ENCODE peak calls at places on chromosomes 12 and 14, in four cellular contexts. O is SK-N-SH, N is HepG2, G is K562. J is an unnamed sample. For H3K36me3, the result is how much of the 10 kb centered on the place peaks cover.

GRCh38 chr14:100688598-100689499 is 37.8 kb upstream of the DLK1 start:
- DNase-seq in O (no peak), N (no peak), G (no peak), J (peak)

GRCh38 chr14:33962016-33962415 is 11.1 kb upstream of the EGLN3 start:
- DNase-seq in O (no peak), N (no peak), G (no peak), J (no peak)

GRCh38 chr12:70686299-70686698 is 49.1 kb upstream of the PTPRB start:
- DNase-seq in O (no peak), N (no peak), G (no peak), J (no peak)

GRCh38 chr12:132827763-132828703 is 636 bp downstream of the GOLGA3 start:
- DNase-seq in O (no peak), N (peak), G (peak), J (no peak)

GRCh38 chr12:31323466-31324115 is 2.4 kb downstream of the SINHCAF start:
- DNase-seq in O (no peak), N (no peak), G (peak), J (no peak)

GRCh38 chr14:95282354-95282985 is 37.2 kb downstream of the CLMN start:
- DNase-seq in O (no peak), N (no peak), G (no peak), J (no peak)

GRCh38 chr14:72888636-72889201 is 5.2 kb downstream of the DPF3 start:
- DNase-seq in O (no peak), N (no peak), G (no peak), J (no peak)

GRCh38 chr14:80223696-80224465 is 12.6 kb upstream of the DIO2 start:
- DNase-seq in O (no peak), N (no peak), G (no peak), J (no peak)

GRCh38 chr14:59020382-59020781 is 168.1 kb upstream of the DAAM1 start:
- DNase-seq in O (peak), N (no peak), G (peak), J (peak)

GRCh38 chr12:122345042-122345441 is 77.4 kb downstream of the CLIP1 start:
- DNase-seq in O (no peak), N (no peak), G (no peak), J (no peak)

GRCh38 chr12:82047480-82047879 is 288.3 kb upstream of the PPFIA2 start:
- DNase-seq in O (no peak), N (no peak), G (no peak), J (no peak)

GRCh38 chr14:61145903-61146411 is 135.2 kb downstream of the TMEM30B start:
- DNase-seq in O (peak), N (no peak), G (no peak), J (no peak)

GRCh38 chr14:75070383-75070782 is 942 bp downstream of the ZC2HC1C start:
- DNase-seq in O (no peak), N (no peak), G (peak), J (no peak)

GRCh38 chr12:124410354-124411175 is 115.7 kb downstream of the RFLNA start:
- DNase-seq in O (peak), N (no peak), G (no peak), J (no peak)

GRCh38 chr12:98421336-98421735 is 94.1 kb upstream of the TMPO start:
- DNase-seq in O (peak), N (no peak), G (no peak), J (no peak)

GRCh38 chr14:26896447-26896846 is 298.6 kb upstream of the NOVA1 start:
- DNase-seq in O (no peak), N (no peak), G (no peak), J (no peak)

GRCh38 chr14:29712586-29712985 is 215.1 kb downstream of the PRKD1 start:
- DNase-seq in O (no peak), N (no peak), G (no peak), J (no peak)

GRCh38 chr14:34113991-34114390 is 163.1 kb upstream of the EGLN3 start:
- DNase-seq in O (no peak), N (no peak), G (no peak), J (no peak)

GRCh38 chr14:70882771-70883492 is 24.3 kb upstream of the PCNX1 start:
- DNase-seq in O (no peak), N (no peak), G (peak), J (no peak)

GRCh38 chr12:62279058-62279457 is 18.9 kb downstream of the USP15 start:
- DNase-seq in O (no peak), N (no peak), G (no peak), J (no peak)

GRCh38 chr14:77593501-77593911 is 22.9 kb downstream of the SPTLC2 start:
- DNase-seq in O (no peak), N (no peak), G (no peak), J (no peak)

GRCh38 chr12:52232233-52232915 is 669 bp upstream of the KRT7 start:
- DNase-seq in O (peak), N (no peak), G (no peak), J (no peak)

GRCh38 chr14:79074501-79074900 is 904.3 kb downstream of the NRXN3 start:
- DNase-seq in O (no peak), N (no peak), G (no peak), J (no peak)

GRCh38 chr12:6370994-6371754 is 4.2 kb downstream of the SCNN1A start:
- DNase-seq in O (no peak), N (peak), G (peak), J (peak)

GRCh38 chr12:118841588-118841987 is 139.8 kb upstream of the SRRM4 start:
- DNase-seq in O (no peak), N (no peak), G (no peak), J (no peak)

GRCh38 chr14:32202941-32203882 is at the start of gene RNU6-8:
- DNase-seq in O (peak), N (peak), G (peak), J (peak)

GRCh38 chr12:116599285-116600122 is 40.3 kb downstream of the MAP1LC3B2 start:
- DNase-seq in O (peak), N (peak), G (peak), J (peak)

GRCh38 chr14:100857923-100858837 is 32.3 kb downstream of the MEG3 start:
- DNase-seq in O (peak), N (no peak), G (no peak), J (no peak)

GRCh38 chr12:54009171-54010052 is 627 bp downstream of the HOXC8 start:
- DNase-seq in O (peak), N (no peak), G (no peak), J (no peak)

GRCh38 chr12:19045421-19045820 is 84.1 kb upstream of the PLEKHA5 start:
- DNase-seq in O (no peak), N (no peak), G (no peak), J (no peak)

GRCh38 chr14:58832010-58832409 is 194.2 kb downstream of the DACT1 start:
- DNase-seq in O (peak), N (no peak), G (no peak), J (no peak)

GRCh38 chr12:89179245-89179644 is 173.1 kb downstream of the DUSP6 start:
- DNase-seq in O (no peak), N (no peak), G (no peak), J (no peak)

GRCh38 chr14:70422538-70422937 is 5.6 kb upstream of the SYNJ2BP start:
- DNase-seq in O (no peak), N (no peak), G (no peak), J (no peak)

GRCh38 chr12:94202245-94203180 is 54.1 kb downstream of the PLXNC1 start:
- DNase-seq in O (no peak), N (peak), G (no peak), J (no peak)

GRCh38 chr12:68497112-68497511 is 113.6 kb upstream of the RAP1B start:
- DNase-seq in O (no peak), N (no peak), G (no peak), J (no peak)

GRCh38 chr12:68497702-68498101 is 113.0 kb upstream of the RAP1B start:
- DNase-seq in O (no peak), N (no peak), G (peak), J (peak)

GRCh38 chr12:68499616-68500015 is 111.1 kb upstream of the RAP1B start:
- DNase-seq in O (no peak), N (no peak), G (no peak), J (no peak)

GRCh38 chr12:68498736-68499135 is 112.0 kb upstream of the RAP1B start:
- DNase-seq in O (no peak), N (no peak), G (peak), J (no peak)

GRCh38 chr12:68495666-68496065 is 115.0 kb upstream of the RAP1B start:
- DNase-seq in O (no peak), N (no peak), G (no peak), J (no peak)
- TF ChIP-seq ELF1 in O (no peak), N (no peak), G (no peak), J (no peak)

GRCh38 chr12:120249266-120249874 is 16.2 kb downstream of the PXN start:
- DNase-seq in O (no peak), N (no peak), G (peak), J (no peak)

GRCh38 chr12:120247621-120248030 is 17.9 kb downstream of the PXN start:
- DNase-seq in O (no peak), N (no peak), G (no peak), J (no peak)

GRCh38 chr12:120247183-120247582 is 18.3 kb downstream of the PXN start:
- DNase-seq in O (no peak), N (no peak), G (no peak), J (no peak)

GRCh38 chr12:120252071-120252906 is 13.2 kb downstream of the PXN start:
- DNase-seq in O (no peak), N (no peak), G (no peak), J (no peak)

GRCh38 chr12:120249875-120250795 is 15.4 kb downstream of the PXN start:
- DNase-seq in O (no peak), N (no peak), G (no peak), J (no peak)
- H3K36me3 ChIP-seq in O (under half), N (under half), G (under half), J (under half)

DNA sequence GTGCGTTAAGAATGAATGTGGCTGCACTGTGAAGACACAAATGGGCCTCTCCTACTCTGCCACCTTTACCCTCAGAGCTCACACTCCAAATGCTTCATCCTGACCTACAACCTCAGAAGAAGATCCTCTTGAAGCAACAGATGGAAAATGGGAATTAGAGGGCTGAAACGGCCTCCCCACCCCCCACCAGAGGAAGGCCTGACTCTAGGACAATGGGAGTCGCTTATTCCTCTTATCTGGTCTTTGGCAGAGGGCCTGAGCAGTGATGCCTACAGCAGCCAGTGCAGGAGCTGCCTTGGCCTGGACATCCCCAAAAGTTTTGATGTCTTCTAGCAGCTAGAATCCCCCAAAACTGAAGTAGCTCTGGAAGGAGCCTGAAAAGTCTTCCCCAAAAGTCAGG is 29.2 kb downstream of the BTBD7 start:
- DNase-seq in O (no peak), N (no peak), G (peak), J (no peak)
- TF ChIP-seq ELF1 in O (no peak), N (no peak), G (no peak), J (no peak)

GRCh38 chr12:109266106-109266879 is 42.8 kb downstream of the FOXN4 start:
- DNase-seq in O (no peak), N (no peak), G (no peak), J (no peak)
- H3K36me3 ChIP-seq in O (under half), N (under half), G (under half), J (under half)

DNA sequence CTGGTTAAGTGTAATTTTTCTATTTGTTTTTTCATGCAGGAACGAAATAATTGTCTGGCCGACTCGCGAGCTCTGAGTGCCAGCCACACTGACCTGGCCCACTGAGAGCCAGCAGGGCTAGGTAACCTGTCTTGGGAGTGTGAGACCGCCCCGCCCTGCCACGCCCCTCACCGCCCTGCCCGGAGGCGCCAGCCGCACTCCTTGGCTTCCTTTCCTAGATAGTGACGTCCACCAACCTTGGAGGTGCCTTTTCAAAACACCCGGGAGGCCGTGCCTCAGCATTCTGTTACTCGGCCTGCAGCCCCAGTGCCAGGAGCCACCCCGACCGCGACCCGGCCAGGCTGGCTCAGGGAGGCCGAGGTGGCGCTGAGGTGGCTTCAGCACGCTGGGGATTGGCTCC is 21.7 kb downstream of the XRCC3 start:
- DNase-seq in O (no peak), N (no peak), G (no peak), J (no peak)
- TF ChIP-seq ELF1 in O (no peak), N (no peak), G (no peak), J (no peak)

DNA sequence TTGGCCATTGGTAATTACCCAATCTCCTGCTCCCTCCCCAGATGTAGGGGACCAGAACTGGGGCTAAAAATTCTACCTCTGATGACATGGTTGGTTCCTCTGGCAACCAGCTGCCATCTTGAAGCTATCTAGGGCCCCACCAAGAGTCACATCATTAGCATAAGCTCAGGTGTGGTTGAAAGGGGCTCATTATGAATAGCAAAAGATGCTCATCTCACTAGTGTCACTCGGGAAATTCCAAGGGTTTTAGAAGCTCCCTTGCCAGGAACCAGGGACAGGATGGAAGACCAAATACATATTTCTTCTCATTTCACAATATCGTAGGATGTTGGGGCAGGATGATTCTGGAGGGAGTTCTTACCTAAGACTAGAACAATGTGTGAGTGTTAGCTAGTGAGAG is 38.6 kb downstream of the EID3 start:
- DNase-seq in O (no peak), N (no peak), G (no peak), J (no peak)
- H3K36me3 ChIP-seq in O (half or more), N (under half), G (half or more), J (half or more)

GRCh38 chr12:113382206-113382605 is 21.5 kb downstream of the SDS start:
- DNase-seq in O (no peak), N (no peak), G (no peak), J (no peak)
- TF ChIP-seq ELF1 in O (no peak), N (no peak), G (no peak), J (no peak)

GRCh38 chr14:36605506-36605857 is 23.1 kb upstream of the NKX2-8 start:
- DNase-seq in O (no peak), N (peak), G (no peak), J (no peak)

GRCh38 chr14:36600431-36600830 is 18.0 kb upstream of the NKX2-8 start:
- DNase-seq in O (no peak), N (no peak), G (no peak), J (no peak)

DNA sequence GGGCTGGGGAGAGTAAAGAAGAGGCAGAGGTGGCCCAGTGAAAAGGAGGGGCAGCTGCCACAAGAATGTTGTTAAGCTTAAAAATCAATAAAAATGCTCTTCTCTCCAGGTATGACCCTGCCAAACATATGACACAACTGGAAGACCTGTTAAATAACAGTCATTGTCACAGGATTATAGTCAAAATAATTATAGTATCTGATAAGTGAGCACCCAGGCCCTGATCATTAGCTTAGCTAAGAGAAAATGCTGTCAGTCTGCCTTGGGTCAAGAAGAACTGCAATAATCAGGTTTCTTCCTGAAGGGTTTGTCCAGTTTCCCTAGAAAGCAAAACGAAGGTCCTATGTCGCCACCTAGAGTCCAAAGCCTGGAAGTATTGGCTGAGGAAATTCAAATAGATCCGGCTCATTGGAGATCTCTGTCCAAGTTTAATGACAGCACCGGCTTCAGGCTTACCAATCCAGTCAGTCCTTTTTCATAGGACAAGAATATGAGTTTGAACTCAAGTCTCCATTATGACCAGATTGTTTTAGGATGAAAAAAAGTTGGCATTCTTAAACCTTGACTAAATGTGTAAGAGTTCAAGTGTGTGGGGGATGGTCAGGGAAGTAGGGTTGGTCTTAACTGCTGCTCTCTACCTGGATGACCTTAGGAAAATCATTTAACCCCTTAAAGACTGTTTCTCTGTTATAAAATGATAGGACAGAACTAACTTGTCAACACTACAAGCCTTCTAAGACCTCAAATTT is 22.5 kb upstream of the NKX2-8 start:
- DNase-seq in O (peak), N (peak), G (peak), J (peak)
- H3K36me3 ChIP-seq in O (under half), N (under half), G (under half), J (under half)

DNA sequence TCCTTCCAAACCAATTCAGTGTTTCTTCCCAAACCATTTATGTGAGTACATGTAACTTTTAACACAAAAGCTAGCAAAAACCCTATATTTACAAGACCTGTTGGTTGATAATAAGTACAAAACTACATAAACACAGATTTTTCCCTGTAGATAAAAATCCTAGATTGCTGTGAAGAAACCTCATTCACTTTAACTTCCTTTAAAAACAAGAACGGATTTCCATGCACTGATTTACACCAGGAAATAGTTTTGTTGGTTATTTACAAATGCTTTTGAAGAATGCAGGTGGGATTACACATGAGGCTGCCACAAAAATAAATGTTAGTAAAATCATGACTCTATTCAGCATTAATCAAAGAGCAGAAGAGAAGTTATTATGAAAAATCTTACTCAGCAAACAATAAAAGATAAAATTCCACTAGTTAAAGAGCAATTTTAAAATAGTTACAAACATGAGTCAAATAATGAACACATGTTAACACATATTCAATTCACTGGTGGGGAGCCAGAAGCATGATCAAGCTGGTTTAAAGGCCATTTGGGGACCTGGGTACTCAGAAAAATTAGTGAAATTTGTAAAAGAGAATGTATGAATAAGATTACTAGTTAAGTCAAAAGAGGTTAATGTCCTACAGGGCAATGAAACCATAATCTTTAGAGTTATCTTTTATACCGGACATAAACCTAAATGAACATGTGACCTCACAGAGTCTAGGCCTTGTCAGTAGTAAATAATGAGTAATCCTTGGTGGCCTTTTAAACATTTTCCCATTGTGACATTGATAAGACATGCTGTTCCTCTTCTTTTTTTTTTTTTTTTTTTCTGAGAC is 80.0 kb downstream of the PHLDA1 start:
- DNase-seq in O (no peak), N (no peak), G (no peak), J (no peak)
- TF ChIP-seq ELF1 in O (no peak), N (no peak), G (no peak), J (no peak)

J was measured in HCT116.